ENCODE peak calls at places on chromosomes 12 and 14, in seven cellular contexts. G, M, R, E, L, U and S are unnamed samples.

GRCh38 chr12:131929530-131930456 is 717 bp downstream of the PUS1 start:
- DNase-seq in R (peak; percentile 20), U (no peak), E (peak; percentile 66), G (peak; percentile 15), M (peak; percentile 84), L (no peak), S (no peak)

GRCh38 chr12:86186449-86186848 is 69.7 kb downstream of the MGAT4C start:
- DNase-seq in U (no peak), M (no peak), R (no peak), L (no peak), E (no peak), G (peak; percentile 4), S (no peak)

GRCh38 chr12:132807295-132808222 is 21.1 kb downstream of the GOLGA3 start:
- DNase-seq in E (no peak), U (no peak), M (peak; percentile 12), R (no peak), G (no peak), L (no peak), S (no peak)

GRCh38 chr12:52789637-52790426 is 6.1 kb downstream of the KRT3 start:
- DNase-seq in R (no peak), E (peak; percentile 10), L (no peak), U (no peak), G (no peak), M (no peak), S (no peak)

GRCh38 chr12:11877869-11878780 is 192.6 kb upstream of the BCL2L14 start:
- DNase-seq in L (no peak), R (no peak), U (peak; percentile 69), E (no peak), G (peak; percentile 55), M (no peak), S (no peak)

GRCh38 chr14:100546051-100546443 is 41.2 kb downstream of the BEGAIN start:
- DNase-seq in R (no peak), U (no peak), E (peak; percentile 86), M (peak; percentile 37), L (peak; percentile 11), G (no peak), S (no peak)

GRCh38 chr14:31510855-31511254 is 23.0 kb upstream of the GPR33 start:
- DNase-seq in M (no peak), G (no peak), U (no peak), L (no peak), R (no peak), E (no peak), S (no peak)

GRCh38 chr12:62774794-62775193 is 160.2 kb downstream of the PPM1H start:
- DNase-seq in E (no peak), M (no peak), L (no peak), U (no peak), R (no peak), G (no peak), S (no peak)

GRCh38 chr14:24052656-24053547 is 1.1 kb downstream of the CARMIL3 start:
- DNase-seq in R (no peak), M (no peak), U (no peak), G (no peak), L (no peak), E (no peak), S (no peak)

GRCh38 chr14:56760164-56760914 is 49.9 kb downstream of the OTX2 start:
- DNase-seq in L (no peak), R (no peak), G (no peak), U (no peak), M (no peak), E (no peak), S (no peak)

GRCh38 chr14:42123526-42123925 is 516.9 kb downstream of the LRFN5 start:
- DNase-seq in E (no peak), L (no peak), M (no peak), G (no peak), U (no peak), R (no peak), S (no peak)

GRCh38 chr14:29846339-29847129 is 81.1 kb downstream of the PRKD1 start:
- DNase-seq in L (no peak), R (no peak), E (no peak), U (no peak), M (no peak), G (no peak), S (no peak)

GRCh38 chr12:63151898-63152700 is 1.1 kb upstream of the AVPR1A start:
- DNase-seq in M (peak; percentile 7), G (peak; percentile 35), L (no peak), R (no peak), U (peak; percentile 17), E (peak; percentile 29), S (no peak)

GRCh38 chr12:14868916-14869315 is 16.7 kb downstream of the MGP start:
- DNase-seq in M (no peak), U (no peak), L (no peak), G (peak; percentile 34), R (no peak), E (no peak), S (no peak)

GRCh38 chr12:46785413-46785812 is 40.4 kb downstream of the SLC38A4 start:
- DNase-seq in R (no peak), G (no peak), E (no peak), M (no peak), U (no peak), L (no peak), S (no peak)

GRCh38 chr12:76556373-76556772 is 3.2 kb downstream of the OSBPL8 start:
- DNase-seq in L (no peak), M (peak; percentile 16), G (no peak), R (no peak), E (no peak), U (no peak), S (no peak)

GRCh38 chr14:102693006-102693755 is 84.1 kb upstream of the TRAF3 start:
- DNase-seq in E (no peak), R (no peak), M (no peak), U (no peak), L (no peak), G (no peak), S (no peak)

GRCh38 chr12:103852498-103852992 is 11.5 kb upstream of the NT5DC3 start:
- DNase-seq in E (no peak), L (no peak), G (no peak), R (no peak), U (peak; percentile 43), M (no peak), S (no peak)

GRCh38 chr14:71236430-71236829 is 329.2 kb downstream of the PCNX1 start:
- DNase-seq in G (no peak), U (no peak), R (no peak), L (no peak), E (no peak), M (no peak), S (no peak)